ENCODE peak calls at places on chromosomes 5 and 9, in ten cellular contexts. One of them, this sample, is unnamed.

GRCh38 chr9:77569335-77569734 is 78.8 kb downstream of the GNA14 start:
- DNase-seq in GM06990: no peak
- DNase-seq in adrenal gland: no peak
- DNase-seq in left lung: no peak
- DNase-seq in HCT116: no peak
- DNase-seq in GM23338: peak
- DNase-seq in bronchial epithelial cell: no peak
- DNase-seq in fibroblast of lung: no peak
- DNase-seq in GM12865: no peak
- DNase-seq in AG10803: no peak
- DNase-seq in this sample: no peak

GRCh38 chr9:2290382-2290781 is 275.2 kb downstream of the SMARCA2 start:
- DNase-seq in GM06990: no peak
- DNase-seq in adrenal gland: no peak
- DNase-seq in left lung: no peak
- DNase-seq in HCT116: no peak
- DNase-seq in GM23338: no peak
- DNase-seq in bronchial epithelial cell: no peak
- DNase-seq in fibroblast of lung: no peak
- DNase-seq in GM12865: no peak
- DNase-seq in AG10803: no peak
- DNase-seq in this sample: no peak

GRCh38 chr5:102625446-102625845 is 126.6 kb upstream of the SLCO6A1 start:
- DNase-seq in GM06990: no peak
- DNase-seq in adrenal gland: no peak
- DNase-seq in left lung: no peak
- DNase-seq in HCT116: no peak
- DNase-seq in GM23338: no peak
- DNase-seq in bronchial epithelial cell: no peak
- DNase-seq in fibroblast of lung: no peak
- DNase-seq in GM12865: no peak
- DNase-seq in AG10803: no peak
- DNase-seq in this sample: no peak

GRCh38 chr5:125394661-125395280 is 648.3 kb upstream of the ZNF608 start:
- DNase-seq in GM06990: no peak
- DNase-seq in adrenal gland: no peak
- DNase-seq in left lung: no peak
- DNase-seq in HCT116: no peak
- DNase-seq in GM23338: no peak
- DNase-seq in bronchial epithelial cell: peak
- DNase-seq in fibroblast of lung: no peak
- DNase-seq in GM12865: no peak
- DNase-seq in AG10803: no peak
- DNase-seq in this sample: no peak

GRCh38 chr9:69672828-69673640 is 863 bp upstream of the APBA1 start:
- DNase-seq in GM06990: peak
- DNase-seq in adrenal gland: peak
- DNase-seq in left lung: peak
- DNase-seq in HCT116: peak
- DNase-seq in GM23338: peak
- DNase-seq in bronchial epithelial cell: peak
- DNase-seq in fibroblast of lung: peak
- DNase-seq in GM12865: peak
- DNase-seq in AG10803: peak
- DNase-seq in this sample: peak

GRCh38 chr5:93591323-93591945 is 8.4 kb downstream of the NR2F1 start:
- DNase-seq in GM06990: no peak
- DNase-seq in adrenal gland: peak
- DNase-seq in left lung: no peak
- DNase-seq in HCT116: no peak
- DNase-seq in GM23338: no peak
- DNase-seq in bronchial epithelial cell: no peak
- DNase-seq in fibroblast of lung: no peak
- DNase-seq in GM12865: no peak
- DNase-seq in AG10803: no peak
- DNase-seq in this sample: no peak

GRCh38 chr5:11918463-11919045 is 14.3 kb upstream of the CTNND2 start:
- DNase-seq in GM06990: no peak
- DNase-seq in adrenal gland: no peak
- DNase-seq in left lung: no peak
- DNase-seq in HCT116: no peak
- DNase-seq in GM23338: no peak
- DNase-seq in bronchial epithelial cell: no peak
- DNase-seq in fibroblast of lung: no peak
- DNase-seq in GM12865: no peak
- DNase-seq in AG10803: no peak
- DNase-seq in this sample: no peak

GRCh38 chr9:89278997-89279739 is 31.8 kb upstream of the CKS2 start:
- DNase-seq in GM06990: no peak
- DNase-seq in adrenal gland: no peak
- DNase-seq in left lung: no peak
- DNase-seq in HCT116: peak
- DNase-seq in GM23338: peak
- DNase-seq in bronchial epithelial cell: peak
- DNase-seq in fibroblast of lung: peak
- DNase-seq in GM12865: peak
- DNase-seq in AG10803: peak
- DNase-seq in this sample: peak

GRCh38 chr5:849651-850301 is 1.0 kb downstream of the ZDHHC11 start:
- DNase-seq in GM06990: no peak
- DNase-seq in adrenal gland: no peak
- DNase-seq in left lung: peak
- DNase-seq in HCT116: no peak
- DNase-seq in GM23338: peak
- DNase-seq in bronchial epithelial cell: no peak
- DNase-seq in fibroblast of lung: no peak
- DNase-seq in GM12865: no peak
- DNase-seq in AG10803: no peak
- DNase-seq in this sample: no peak

GRCh38 chr9:111937781-111938426 is 41.3 kb downstream of the UGCG start:
- DNase-seq in GM06990: peak
- DNase-seq in adrenal gland: peak
- DNase-seq in left lung: no peak
- DNase-seq in HCT116: no peak
- DNase-seq in GM23338: no peak
- DNase-seq in bronchial epithelial cell: peak
- DNase-seq in fibroblast of lung: peak
- DNase-seq in GM12865: peak
- DNase-seq in AG10803: peak
- DNase-seq in this sample: no peak

GRCh38 chr5:178121450-178122276 is 8.3 kb downstream of the N4BP3 start:
- DNase-seq in GM06990: no peak
- DNase-seq in adrenal gland: no peak
- DNase-seq in left lung: peak
- DNase-seq in HCT116: no peak
- DNase-seq in GM23338: no peak
- DNase-seq in bronchial epithelial cell: no peak
- DNase-seq in fibroblast of lung: peak
- DNase-seq in GM12865: no peak
- DNase-seq in AG10803: peak
- DNase-seq in this sample: no peak

GRCh38 chr5:180804129-180804601 is 1.6 kb upstream of the MGAT1 start:
- DNase-seq in GM06990: no peak
- DNase-seq in adrenal gland: peak
- DNase-seq in left lung: peak
- DNase-seq in HCT116: no peak
- DNase-seq in GM23338: no peak
- DNase-seq in bronchial epithelial cell: no peak
- DNase-seq in fibroblast of lung: no peak
- DNase-seq in GM12865: no peak
- DNase-seq in AG10803: no peak
- DNase-seq in this sample: no peak
- H3K4me3 ChIP-seq in GM06990: peak
- H3K4me3 ChIP-seq in adrenal gland: no peak
- H3K4me3 ChIP-seq in left lung: peak
- H3K4me3 ChIP-seq in HCT116: no peak
- H3K4me3 ChIP-seq in GM23338: peak
- H3K4me3 ChIP-seq in bronchial epithelial cell: peak
- H3K4me3 ChIP-seq in fibroblast of lung: no peak
- H3K4me3 ChIP-seq in GM12865: peak
- H3K4me3 ChIP-seq in AG10803: no peak
- H3K4me3 ChIP-seq in this sample: no peak

DNA sequence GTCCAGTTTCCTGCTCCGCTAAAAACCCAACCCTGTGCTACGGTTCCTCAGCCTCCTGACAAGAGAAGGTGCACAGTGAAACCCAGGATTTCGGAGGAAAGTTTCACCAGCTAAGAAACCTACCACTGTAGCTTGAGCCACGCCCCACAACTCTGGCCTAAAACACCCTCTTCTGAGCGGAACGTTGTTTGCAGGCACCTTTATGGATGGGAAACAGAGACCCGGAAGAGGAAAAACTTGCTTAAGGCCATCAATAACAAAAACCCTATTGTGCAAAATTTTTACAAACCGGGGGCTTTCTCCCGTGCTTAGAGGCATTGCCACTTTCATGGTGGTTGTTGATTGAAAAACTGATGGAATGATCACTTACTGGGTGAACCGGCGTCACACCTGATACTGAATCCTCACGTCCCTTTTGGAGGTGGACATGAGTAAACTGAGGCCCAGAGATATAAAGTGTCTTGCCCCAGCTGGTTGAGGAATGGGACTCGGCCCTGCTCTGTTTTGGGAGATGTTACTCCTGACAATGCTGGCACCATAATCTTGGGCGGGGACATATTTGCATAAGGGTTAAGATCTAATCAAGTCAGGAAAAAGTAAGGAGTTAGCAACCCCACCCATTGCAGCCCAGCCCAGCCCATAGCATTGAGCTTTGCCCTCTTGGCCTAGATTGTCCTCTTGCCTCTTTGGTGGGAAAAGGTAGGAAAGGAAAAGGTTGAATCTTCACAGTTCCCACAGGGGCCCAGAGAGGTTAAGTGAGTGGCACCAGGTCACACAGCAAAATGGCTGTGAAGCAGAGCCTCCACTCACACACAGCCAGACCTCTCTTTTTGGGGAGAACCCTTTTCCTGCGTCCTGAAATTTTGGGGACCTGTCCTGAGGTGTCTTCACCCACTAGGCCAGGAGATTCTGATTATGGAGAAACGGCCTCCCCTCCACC is 23.2 kb upstream of the PTGS1 start:
- DNase-seq in GM06990: no peak
- DNase-seq in adrenal gland: no peak
- DNase-seq in left lung: no peak
- DNase-seq in HCT116: no peak
- DNase-seq in GM23338: peak
- DNase-seq in bronchial epithelial cell: peak
- DNase-seq in fibroblast of lung: no peak
- DNase-seq in GM12865: no peak
- DNase-seq in AG10803: peak
- DNase-seq in this sample: no peak
- TF ChIP-seq CTCF in GM06990: no peak
- TF ChIP-seq CTCF in adrenal gland: no peak
- TF ChIP-seq CTCF in left lung: no peak
- TF ChIP-seq CTCF in HCT116: peak
- TF ChIP-seq CTCF in GM23338: peak
- TF ChIP-seq CTCF in bronchial epithelial cell: no peak
- TF ChIP-seq CTCF in fibroblast of lung: no peak
- TF ChIP-seq CTCF in GM12865: no peak
- TF ChIP-seq CTCF in AG10803: peak
- TF ChIP-seq CTCF in this sample: no peak

DNA sequence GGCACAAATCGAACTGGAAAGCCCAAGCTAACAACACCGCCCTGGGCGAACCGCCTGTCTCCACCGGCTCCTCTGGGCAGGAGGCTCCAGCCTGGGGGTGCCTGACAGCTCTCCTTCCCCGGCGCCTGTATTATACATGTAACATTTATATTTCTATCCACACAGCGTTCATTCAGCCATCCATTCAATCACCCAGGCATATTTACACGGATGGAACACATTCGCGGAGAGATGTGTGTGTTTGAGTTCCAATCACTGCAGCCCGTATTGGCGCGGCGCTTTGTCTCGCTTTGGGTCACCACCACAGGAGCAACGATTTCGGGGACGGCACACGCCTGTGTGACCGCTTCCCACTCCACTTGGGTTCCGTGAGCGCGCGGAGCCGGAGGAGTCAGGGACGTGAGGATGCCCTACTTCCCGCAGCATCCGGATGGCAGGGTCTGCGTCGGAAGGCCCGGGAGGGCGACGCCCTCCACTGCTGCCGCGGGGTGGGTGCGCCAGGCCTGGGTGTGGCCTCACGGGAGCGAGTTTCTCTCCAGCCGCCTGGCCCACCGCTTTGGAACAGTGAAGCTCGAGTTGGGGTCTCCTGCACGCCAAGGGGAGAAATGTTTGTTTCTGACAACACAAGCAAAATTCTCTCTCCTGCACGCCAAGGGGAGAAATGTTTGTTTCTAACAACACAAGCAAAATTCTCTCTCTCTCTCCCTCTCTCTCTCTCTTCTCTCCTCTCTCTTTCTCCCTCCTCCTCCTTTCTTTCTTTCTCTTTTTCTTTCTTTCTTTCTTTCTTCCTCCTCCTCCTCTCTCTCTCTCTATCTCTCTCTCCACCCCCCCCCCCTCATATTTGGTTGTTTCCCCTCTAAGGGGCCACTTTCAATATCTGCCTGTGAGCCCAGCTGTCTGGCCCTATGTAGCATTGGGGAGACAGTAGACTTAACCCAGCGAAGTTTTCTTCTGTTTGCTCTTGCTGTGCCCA is 1.1 kb upstream of the SV2C start:
- DNase-seq in GM06990: no peak
- DNase-seq in adrenal gland: no peak
- DNase-seq in left lung: peak
- DNase-seq in HCT116: no peak
- DNase-seq in GM23338: peak
- DNase-seq in bronchial epithelial cell: no peak
- DNase-seq in fibroblast of lung: no peak
- DNase-seq in GM12865: no peak
- DNase-seq in AG10803: no peak
- DNase-seq in this sample: no peak
- H3K4me3 ChIP-seq in GM06990: no peak
- H3K4me3 ChIP-seq in adrenal gland: no peak
- H3K4me3 ChIP-seq in left lung: no peak
- H3K4me3 ChIP-seq in HCT116: no peak
- H3K4me3 ChIP-seq in GM23338: peak
- H3K4me3 ChIP-seq in bronchial epithelial cell: no peak
- H3K4me3 ChIP-seq in fibroblast of lung: no peak
- H3K4me3 ChIP-seq in GM12865: no peak
- H3K4me3 ChIP-seq in AG10803: no peak
- H3K4me3 ChIP-seq in this sample: no peak

GRCh38 chr5:21806271-21806670 is 1046.9 kb downstream of the CDH12 start:
- DNase-seq in GM06990: no peak
- DNase-seq in adrenal gland: no peak
- DNase-seq in left lung: no peak
- DNase-seq in HCT116: no peak
- DNase-seq in GM23338: no peak
- DNase-seq in bronchial epithelial cell: no peak
- DNase-seq in fibroblast of lung: no peak
- DNase-seq in GM12865: no peak
- DNase-seq in AG10803: no peak
- DNase-seq in this sample: no peak

GRCh38 chr5:21807953-21808352 is 1045.2 kb downstream of the CDH12 start:
- DNase-seq in GM06990: no peak
- DNase-seq in adrenal gland: no peak
- DNase-seq in left lung: no peak
- DNase-seq in HCT116: no peak
- DNase-seq in GM23338: peak
- DNase-seq in bronchial epithelial cell: peak
- DNase-seq in fibroblast of lung: peak
- DNase-seq in GM12865: peak
- DNase-seq in AG10803: no peak
- DNase-seq in this sample: no peak

GRCh38 chr5:21806943-21807342 is 1046.2 kb downstream of the CDH12 start:
- DNase-seq in GM06990: no peak
- DNase-seq in adrenal gland: no peak
- DNase-seq in left lung: no peak
- DNase-seq in HCT116: no peak
- DNase-seq in GM23338: no peak
- DNase-seq in bronchial epithelial cell: peak
- DNase-seq in fibroblast of lung: peak
- DNase-seq in GM12865: no peak
- DNase-seq in AG10803: peak
- DNase-seq in this sample: no peak

GRCh38 chr5:21810737-21811316 is 1042.3 kb downstream of the CDH12 start:
- DNase-seq in GM06990: no peak
- DNase-seq in adrenal gland: no peak
- DNase-seq in left lung: no peak
- DNase-seq in HCT116: no peak
- DNase-seq in GM23338: peak
- DNase-seq in bronchial epithelial cell: peak
- DNase-seq in fibroblast of lung: peak
- DNase-seq in GM12865: peak
- DNase-seq in AG10803: peak
- DNase-seq in this sample: no peak
- TF ChIP-seq CTCF in GM06990: peak
- TF ChIP-seq CTCF in adrenal gland: peak
- TF ChIP-seq CTCF in left lung: no peak
- TF ChIP-seq CTCF in HCT116: no peak
- TF ChIP-seq CTCF in GM23338: no peak
- TF ChIP-seq CTCF in bronchial epithelial cell: peak
- TF ChIP-seq CTCF in fibroblast of lung: peak
- TF ChIP-seq CTCF in GM12865: peak
- TF ChIP-seq CTCF in AG10803: peak
- TF ChIP-seq CTCF in this sample: peak

This sample was measured in kidney epithelial cell.